ENCODE peak calls at places on chromosomes 3 and 15, in ten cellular contexts. One of them, this sample, is unnamed.

GRCh38 chr15:57356636-57357035 is 19.7 kb upstream of the CGNL1 start:
- DNase-seq in endothelial cell of umbilical vein: peak; percentile 22
- DNase-seq in GM23248: peak; percentile 62
- DNase-seq in tibial nerve: no peak
- DNase-seq in heart left ventricle: no peak
- DNase-seq in cardiac muscle cell: peak; percentile 62
- DNase-seq in small intestine: no peak
- DNase-seq in GM23338: peak; percentile 80
- DNase-seq in IMR-90: peak; percentile 43
- DNase-seq in CD8-positive, alpha-beta T cell: no peak
- DNase-seq in this sample: no peak

GRCh38 chr3:172156309-172156998 is 117.1 kb downstream of the FNDC3B start:
- DNase-seq in GM23248: peak; percentile 52
- DNase-seq in CD8-positive, alpha-beta T cell: no peak
- DNase-seq in IMR-90: no peak
- DNase-seq in small intestine: no peak
- DNase-seq in endothelial cell of umbilical vein: no peak
- DNase-seq in heart left ventricle: peak; percentile 60
- DNase-seq in GM23338: peak; percentile 65
- DNase-seq in tibial nerve: no peak
- DNase-seq in cardiac muscle cell: no peak
- DNase-seq in this sample: peak; percentile 70

GRCh38 chr3:125055165-125055912 is 458 bp downstream of the HEG1 start:
- DNase-seq in GM23338: peak; percentile 40
- DNase-seq in IMR-90: peak; percentile 20
- DNase-seq in tibial nerve: no peak
- DNase-seq in small intestine: no peak
- DNase-seq in endothelial cell of umbilical vein: no peak
- DNase-seq in cardiac muscle cell: no peak
- DNase-seq in CD8-positive, alpha-beta T cell: no peak
- DNase-seq in heart left ventricle: peak; percentile 46
- DNase-seq in GM23248: peak; percentile 53
- DNase-seq in this sample: peak; percentile 85

GRCh38 chr3:111594781-111595180 is 365 bp downstream of the ZBED2 start:
- DNase-seq in GM23338: no peak
- DNase-seq in CD8-positive, alpha-beta T cell: no peak
- DNase-seq in small intestine: no peak
- DNase-seq in IMR-90: no peak
- DNase-seq in heart left ventricle: no peak
- DNase-seq in GM23248: no peak
- DNase-seq in tibial nerve: no peak
- DNase-seq in cardiac muscle cell: no peak
- DNase-seq in endothelial cell of umbilical vein: no peak
- DNase-seq in this sample: no peak

GRCh38 chr15:29566914-29567313 is 255.4 kb downstream of the TJP1 start:
- DNase-seq in CD8-positive, alpha-beta T cell: no peak
- DNase-seq in cardiac muscle cell: no peak
- DNase-seq in tibial nerve: no peak
- DNase-seq in endothelial cell of umbilical vein: no peak
- DNase-seq in GM23338: no peak
- DNase-seq in GM23248: no peak
- DNase-seq in heart left ventricle: no peak
- DNase-seq in small intestine: no peak
- DNase-seq in IMR-90: no peak
- DNase-seq in this sample: no peak

GRCh38 chr15:43518073-43518761 is 809 bp downstream of the MAP1A start:
- DNase-seq in tibial nerve: no peak
- DNase-seq in GM23338: peak; percentile 65
- DNase-seq in cardiac muscle cell: peak; percentile 55
- DNase-seq in heart left ventricle: no peak
- DNase-seq in IMR-90: peak; percentile 63
- DNase-seq in endothelial cell of umbilical vein: peak; percentile 42
- DNase-seq in small intestine: no peak
- DNase-seq in GM23248: peak; percentile 54
- DNase-seq in CD8-positive, alpha-beta T cell: no peak
- DNase-seq in this sample: no peak

GRCh38 chr15:32705450-32705849 is 12.4 kb upstream of the GREM1 start:
- DNase-seq in GM23248: peak; percentile 53
- DNase-seq in endothelial cell of umbilical vein: no peak
- DNase-seq in IMR-90: peak; percentile 76
- DNase-seq in small intestine: no peak
- DNase-seq in tibial nerve: no peak
- DNase-seq in GM23338: no peak
- DNase-seq in CD8-positive, alpha-beta T cell: no peak
- DNase-seq in cardiac muscle cell: no peak
- DNase-seq in heart left ventricle: no peak
- DNase-seq in this sample: no peak

GRCh38 chr3:172096881-172097420 is 57.6 kb downstream of the FNDC3B start:
- DNase-seq in IMR-90: peak; percentile 75
- DNase-seq in CD8-positive, alpha-beta T cell: no peak
- DNase-seq in endothelial cell of umbilical vein: peak; percentile 48
- DNase-seq in GM23338: peak; percentile 42
- DNase-seq in small intestine: peak; percentile 33
- DNase-seq in cardiac muscle cell: peak; percentile 36
- DNase-seq in GM23248: peak; percentile 82
- DNase-seq in tibial nerve: no peak
- DNase-seq in heart left ventricle: no peak
- DNase-seq in this sample: no peak

GRCh38 chr3:46942079-46942478 is 34.5 kb downstream of the CCDC12 start:
- DNase-seq in GM23248: no peak
- DNase-seq in GM23338: no peak
- DNase-seq in heart left ventricle: peak; percentile 21
- DNase-seq in tibial nerve: no peak
- DNase-seq in CD8-positive, alpha-beta T cell: no peak
- DNase-seq in endothelial cell of umbilical vein: no peak
- DNase-seq in small intestine: peak; percentile 80
- DNase-seq in IMR-90: no peak
- DNase-seq in cardiac muscle cell: no peak
- DNase-seq in this sample: no peak

GRCh38 chr3:186642014-186642413 is 1.8 kb downstream of the FETUB start:
- DNase-seq in tibial nerve: no peak
- DNase-seq in GM23248: no peak
- DNase-seq in GM23338: no peak
- DNase-seq in IMR-90: no peak
- DNase-seq in cardiac muscle cell: no peak
- DNase-seq in CD8-positive, alpha-beta T cell: no peak
- DNase-seq in heart left ventricle: no peak
- DNase-seq in small intestine: no peak
- DNase-seq in endothelial cell of umbilical vein: no peak
- DNase-seq in this sample: no peak

GRCh38 chr3:31532587-31533168 is at the start of gene STT3B:
- DNase-seq in cardiac muscle cell: peak; percentile 71
- DNase-seq in small intestine: peak; percentile 85
- DNase-seq in tibial nerve: peak; percentile 56
- DNase-seq in CD8-positive, alpha-beta T cell: peak; percentile 73
- DNase-seq in GM23248: peak; percentile 88
- DNase-seq in heart left ventricle: peak; percentile 86
- DNase-seq in endothelial cell of umbilical vein: no peak
- DNase-seq in IMR-90: peak; percentile 75
- DNase-seq in GM23338: peak; percentile 81
- DNase-seq in this sample: peak; percentile 90

GRCh38 chr3:9024341-9024740 is 61.1 kb upstream of the RAD18 start:
- DNase-seq in tibial nerve: no peak
- DNase-seq in IMR-90: no peak
- DNase-seq in GM23248: no peak
- DNase-seq in CD8-positive, alpha-beta T cell: no peak
- DNase-seq in small intestine: no peak
- DNase-seq in endothelial cell of umbilical vein: no peak
- DNase-seq in GM23338: no peak
- DNase-seq in cardiac muscle cell: no peak
- DNase-seq in heart left ventricle: no peak
- DNase-seq in this sample: no peak

GRCh38 chr15:90143176-90143655 is 40.9 kb upstream of the IDH2 start:
- DNase-seq in GM23338: peak; percentile 95
- DNase-seq in small intestine: peak; percentile 81
- DNase-seq in cardiac muscle cell: peak; percentile 87
- DNase-seq in heart left ventricle: peak; percentile 62
- DNase-seq in tibial nerve: no peak
- DNase-seq in GM23248: no peak
- DNase-seq in endothelial cell of umbilical vein: peak; percentile 60
- DNase-seq in CD8-positive, alpha-beta T cell: peak; percentile 25
- DNase-seq in IMR-90: peak; percentile 33
- DNase-seq in this sample: peak; percentile 58

GRCh38 chr3:155154255-155154654 is 74.1 kb downstream of the MME start:
- DNase-seq in GM23248: no peak
- DNase-seq in tibial nerve: no peak
- DNase-seq in small intestine: no peak
- DNase-seq in heart left ventricle: no peak
- DNase-seq in endothelial cell of umbilical vein: no peak
- DNase-seq in GM23338: no peak
- DNase-seq in cardiac muscle cell: no peak
- DNase-seq in IMR-90: peak; percentile 39
- DNase-seq in CD8-positive, alpha-beta T cell: no peak
- DNase-seq in this sample: no peak

DNA sequence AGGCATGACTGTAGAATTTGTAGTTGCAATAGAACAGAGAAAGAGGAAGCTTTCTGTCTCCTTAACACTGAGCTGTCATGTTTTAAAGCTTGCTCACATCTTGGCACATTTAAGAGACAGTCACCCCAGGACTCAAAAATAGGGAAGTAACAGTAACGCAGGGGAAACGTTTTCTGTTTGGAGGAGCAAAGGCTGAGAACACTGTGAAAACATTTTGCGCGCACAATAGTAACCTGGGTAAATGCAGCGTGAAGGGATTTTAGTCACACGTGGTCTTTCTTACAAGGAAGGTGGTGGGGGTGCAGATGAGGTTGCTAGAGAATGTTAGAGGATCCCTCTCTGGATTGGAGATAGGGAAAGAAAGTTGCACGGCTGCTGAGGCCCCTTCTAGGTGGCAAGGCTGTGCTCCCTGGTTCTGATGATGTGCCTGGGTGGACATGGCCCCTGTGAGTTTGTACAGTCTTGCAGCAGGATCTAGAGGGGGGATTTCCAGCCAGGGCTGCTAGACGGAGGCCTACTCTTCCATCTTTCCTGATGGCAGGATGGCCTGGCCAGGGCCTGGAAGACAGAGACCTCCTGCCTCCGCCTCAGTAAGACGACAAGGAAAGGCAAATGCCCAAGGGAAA is 12.0 kb downstream of the STARD5 start:
- DNase-seq in endothelial cell of umbilical vein: no peak
- DNase-seq in CD8-positive, alpha-beta T cell: no peak
- DNase-seq in GM23338: no peak
- DNase-seq in heart left ventricle: no peak
- DNase-seq in tibial nerve: no peak
- DNase-seq in small intestine: no peak
- DNase-seq in GM23248: peak; percentile 87
- DNase-seq in cardiac muscle cell: no peak
- DNase-seq in IMR-90: peak; percentile 31
- DNase-seq in this sample: peak; percentile 47
- H3K4me1 ChIP-seq in endothelial cell of umbilical vein: no peaks in the 10 kb centered on the region
- H3K4me1 ChIP-seq in CD8-positive, alpha-beta T cell: peaks cover 69% of the 10 kb centered on the region
- H3K4me1 ChIP-seq in GM23338: no peaks in the 10 kb centered on the region
- H3K4me1 ChIP-seq in heart left ventricle: no peaks in the 10 kb centered on the region
- H3K4me1 ChIP-seq in tibial nerve: peaks cover 19% of the 10 kb centered on the region
- H3K4me1 ChIP-seq in small intestine: no peaks in the 10 kb centered on the region
- H3K4me1 ChIP-seq in GM23248: peaks cover 44% of the 10 kb centered on the region
- H3K4me1 ChIP-seq in cardiac muscle cell: no peaks in the 10 kb centered on the region
- H3K4me1 ChIP-seq in IMR-90: peaks cover 20% of the 10 kb centered on the region
- H3K4me1 ChIP-seq in this sample: no peaks in the 10 kb centered on the region

DNA sequence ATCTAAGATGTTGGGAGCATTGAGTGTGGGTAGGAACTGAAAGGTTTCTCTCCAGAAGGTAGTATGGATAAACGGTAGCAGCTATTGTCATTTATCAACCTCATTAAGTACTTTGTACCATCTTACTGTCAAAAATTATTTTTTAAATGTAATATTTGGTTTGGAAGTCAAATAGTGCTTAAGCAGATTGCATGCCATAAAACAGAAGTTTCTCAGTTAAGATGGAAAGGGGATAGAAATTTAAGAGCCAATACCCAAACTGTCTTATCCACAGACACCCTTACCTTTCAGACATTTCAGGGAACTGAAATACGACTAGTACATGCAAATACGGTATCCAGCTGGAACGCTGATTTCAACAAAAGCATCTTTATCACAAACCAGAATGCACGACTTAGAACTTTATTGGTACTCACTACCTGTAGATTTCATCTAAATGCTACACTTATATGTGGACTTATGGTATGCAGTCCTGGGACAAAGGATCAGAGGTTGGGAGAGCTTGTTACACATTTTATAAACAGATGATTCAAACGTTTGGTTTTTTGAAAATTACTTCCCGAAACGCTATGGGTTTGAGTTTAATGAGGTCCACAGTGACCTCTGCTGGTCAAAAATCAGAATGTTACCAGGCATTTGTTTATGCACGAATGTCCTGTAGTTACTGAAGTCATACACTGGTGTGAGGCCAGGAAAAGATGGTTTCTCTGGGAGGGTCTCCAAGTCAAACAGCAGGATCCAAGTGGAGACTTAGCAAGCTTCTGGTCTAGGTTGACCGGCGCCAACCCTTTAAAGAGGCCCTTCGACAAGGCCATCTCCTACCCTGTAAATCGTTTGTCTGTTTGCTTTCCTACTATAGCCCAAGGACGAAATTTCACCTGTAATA is 45.7 kb upstream of the DUT start:
- DNase-seq in IMR-90: peak; percentile 92
- DNase-seq in GM23248: peak; percentile 77
- DNase-seq in endothelial cell of umbilical vein: peak; percentile 90
- DNase-seq in small intestine: peak; percentile 77
- DNase-seq in cardiac muscle cell: peak; percentile 78
- DNase-seq in GM23338: peak; percentile 93
- DNase-seq in heart left ventricle: peak; percentile 28
- DNase-seq in tibial nerve: no peak
- DNase-seq in CD8-positive, alpha-beta T cell: peak; percentile 3
- DNase-seq in this sample: no peak
- H3K4me3 ChIP-seq in IMR-90: no peak overlapping the region
- H3K4me3 ChIP-seq in GM23248: peak overlapping the region; percentile 67
- H3K4me3 ChIP-seq in endothelial cell of umbilical vein: peak overlapping the region; percentile 55
- H3K4me3 ChIP-seq in small intestine: no peak overlapping the region
- H3K4me3 ChIP-seq in cardiac muscle cell: no peak overlapping the region
- H3K4me3 ChIP-seq in GM23338: no peak overlapping the region
- H3K4me3 ChIP-seq in heart left ventricle: peak overlapping the region; percentile 26
- H3K4me3 ChIP-seq in tibial nerve: no peak overlapping the region
- H3K4me3 ChIP-seq in CD8-positive, alpha-beta T cell: no peak overlapping the region
- H3K4me3 ChIP-seq in this sample: no peak overlapping the region

GRCh38 chr3:190056795-190057194 is 63.9 kb downstream of the P3H2 start:
- DNase-seq in GM23248: no peak
- DNase-seq in small intestine: no peak
- DNase-seq in tibial nerve: no peak
- DNase-seq in IMR-90: peak; percentile 21
- DNase-seq in heart left ventricle: no peak
- DNase-seq in CD8-positive, alpha-beta T cell: no peak
- DNase-seq in endothelial cell of umbilical vein: no peak
- DNase-seq in GM23338: no peak
- DNase-seq in cardiac muscle cell: no peak
- DNase-seq in this sample: no peak
- H3K4me1 ChIP-seq in GM23248: peaks cover 45% of the 10 kb centered on the region
- H3K4me1 ChIP-seq in small intestine: peaks cover 3% of the 10 kb centered on the region
- H3K4me1 ChIP-seq in tibial nerve: peaks cover 21% of the 10 kb centered on the region
- H3K4me1 ChIP-seq in IMR-90: peaks cover 21% of the 10 kb centered on the region
- H3K4me1 ChIP-seq in heart left ventricle: no peaks in the 10 kb centered on the region
- H3K4me1 ChIP-seq in CD8-positive, alpha-beta T cell: no peaks in the 10 kb centered on the region
- H3K4me1 ChIP-seq in endothelial cell of umbilical vein: peaks cover 18% of the 10 kb centered on the region
- H3K4me1 ChIP-seq in GM23338: peaks cover 18% of the 10 kb centered on the region
- H3K4me1 ChIP-seq in cardiac muscle cell: peaks cover 14% of the 10 kb centered on the region
- H3K4me1 ChIP-seq in this sample: no peaks in the 10 kb centered on the region

DNA sequence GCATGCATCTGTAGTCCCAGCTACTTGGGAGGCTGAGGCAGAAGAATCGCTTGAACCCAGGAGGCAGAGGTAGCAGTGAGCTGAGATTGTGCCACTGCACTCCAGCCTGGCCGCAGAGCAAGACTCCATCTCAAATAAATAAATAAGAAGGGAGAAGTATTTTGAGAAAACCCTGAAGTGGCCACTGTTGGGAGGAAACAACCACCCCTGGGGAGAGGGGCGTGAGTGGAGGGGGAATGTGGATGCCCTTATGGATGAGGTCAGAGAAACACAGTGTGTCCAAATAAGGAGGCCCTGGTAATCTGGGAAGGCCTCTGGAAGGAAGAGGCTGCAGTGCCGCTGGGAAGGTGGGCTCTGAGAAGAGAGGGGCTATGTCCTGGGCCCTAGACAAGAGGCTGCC is 4.2 kb upstream of the CPLX3 start:
- DNase-seq in small intestine: no peak
- DNase-seq in GM23248: no peak
- DNase-seq in cardiac muscle cell: no peak
- DNase-seq in CD8-positive, alpha-beta T cell: no peak
- DNase-seq in tibial nerve: no peak
- DNase-seq in heart left ventricle: no peak
- DNase-seq in IMR-90: no peak
- DNase-seq in GM23338: no peak
- DNase-seq in endothelial cell of umbilical vein: no peak
- DNase-seq in this sample: no peak
- H3K4me3 ChIP-seq in small intestine: no peak overlapping the region
- H3K4me3 ChIP-seq in GM23248: no peak overlapping the region
- H3K4me3 ChIP-seq in cardiac muscle cell: no peak overlapping the region
- H3K4me3 ChIP-seq in CD8-positive, alpha-beta T cell: no peak overlapping the region
- H3K4me3 ChIP-seq in tibial nerve: no peak overlapping the region
- H3K4me3 ChIP-seq in heart left ventricle: no peak overlapping the region
- H3K4me3 ChIP-seq in IMR-90: no peak overlapping the region
- H3K4me3 ChIP-seq in GM23338: no peak overlapping the region
- H3K4me3 ChIP-seq in endothelial cell of umbilical vein: no peak overlapping the region
- H3K4me3 ChIP-seq in this sample: no peak overlapping the region

This sample was measured in aorta.